ENCODE peak calls at places on chromosomes 1 and 21, in five cellular contexts. One of them, this sample, is unnamed.
A peak's percentile ranks its signal among the peaks of the same experiment; 100 is the strongest.

GRCh38 chr1:149849947-149850360 is 49.4 kb upstream of the BOLA1 start:
- DNase-seq in fibroblast of mammary gland: peak; percentile 10
- DNase-seq in dorsolateral prefrontal cortex: no peak
- DNase-seq in epithelial cell of esophagus: peak; percentile 19
- DNase-seq in fibroblast of pulmonary artery: no peak
- DNase-seq in this sample: peak; percentile 35

GRCh38 chr1:71351438-71351837 is 270.6 kb upstream of the ZRANB2 start:
- DNase-seq in fibroblast of mammary gland: peak; percentile 79
- DNase-seq in dorsolateral prefrontal cortex: no peak
- DNase-seq in epithelial cell of esophagus: peak; percentile 70
- DNase-seq in fibroblast of pulmonary artery: peak; percentile 92
- DNase-seq in this sample: no peak

GRCh38 chr1:213244664-213245091 is 193.6 kb downstream of the RPS6KC1 start:
- DNase-seq in fibroblast of mammary gland: peak; percentile 68
- DNase-seq in dorsolateral prefrontal cortex: no peak
- DNase-seq in epithelial cell of esophagus: peak; percentile 60
- DNase-seq in fibroblast of pulmonary artery: peak; percentile 77
- DNase-seq in this sample: no peak

GRCh38 chr1:215417122-215417521 is 150.0 kb upstream of the KCTD3 start:
- DNase-seq in fibroblast of mammary gland: peak; percentile 46
- DNase-seq in dorsolateral prefrontal cortex: no peak
- DNase-seq in epithelial cell of esophagus: peak; percentile 32
- DNase-seq in fibroblast of pulmonary artery: no peak
- DNase-seq in this sample: no peak

GRCh38 chr21:21714396-21714795 is 716.2 kb downstream of the NCAM2 start:
- DNase-seq in fibroblast of mammary gland: peak; percentile 90
- DNase-seq in dorsolateral prefrontal cortex: no peak
- DNase-seq in epithelial cell of esophagus: no peak
- DNase-seq in fibroblast of pulmonary artery: peak; percentile 68
- DNase-seq in this sample: peak; percentile 16

GRCh38 chr1:96756789-96757188 is 35.2 kb downstream of the PTBP2 start:
- DNase-seq in fibroblast of mammary gland: peak; percentile 11
- DNase-seq in dorsolateral prefrontal cortex: no peak
- DNase-seq in epithelial cell of esophagus: peak; percentile 1
- DNase-seq in fibroblast of pulmonary artery: peak; percentile 16
- DNase-seq in this sample: no peak

GRCh38 chr21:45875881-45876280 is 105.7 kb upstream of the COL6A1 start:
- DNase-seq in fibroblast of mammary gland: no peak
- DNase-seq in dorsolateral prefrontal cortex: peak; percentile 22
- DNase-seq in epithelial cell of esophagus: no peak
- DNase-seq in fibroblast of pulmonary artery: no peak
- DNase-seq in this sample: no peak

GRCh38 chr1:54297596-54298283 is 97.8 kb downstream of the MRPL37 start:
- DNase-seq in fibroblast of mammary gland: no peak
- DNase-seq in dorsolateral prefrontal cortex: peak; percentile 79
- DNase-seq in epithelial cell of esophagus: no peak
- DNase-seq in fibroblast of pulmonary artery: peak; percentile 31
- DNase-seq in this sample: no peak

GRCh38 chr1:21050031-21050430 is 126.7 kb downstream of the EIF4G3 start:
- DNase-seq in fibroblast of mammary gland: peak; percentile 79
- DNase-seq in dorsolateral prefrontal cortex: no peak
- DNase-seq in epithelial cell of esophagus: no peak
- DNase-seq in fibroblast of pulmonary artery: peak; percentile 81
- DNase-seq in this sample: no peak

GRCh38 chr1:193040011-193040410 is 19.1 kb downstream of the UCHL5 start:
- DNase-seq in fibroblast of mammary gland: no peak
- DNase-seq in dorsolateral prefrontal cortex: no peak
- DNase-seq in epithelial cell of esophagus: no peak
- DNase-seq in fibroblast of pulmonary artery: no peak
- DNase-seq in this sample: no peak

GRCh38 chr1:89905391-89906058 is 84.7 kb downstream of the LRRC8D start:
- DNase-seq in fibroblast of mammary gland: peak; percentile 41
- DNase-seq in dorsolateral prefrontal cortex: no peak
- DNase-seq in epithelial cell of esophagus: no peak
- DNase-seq in fibroblast of pulmonary artery: no peak
- DNase-seq in this sample: no peak

GRCh38 chr1:198939946-198940345 is 301.1 kb downstream of the PTPRC start:
- DNase-seq in fibroblast of mammary gland: no peak
- DNase-seq in dorsolateral prefrontal cortex: no peak
- DNase-seq in epithelial cell of esophagus: no peak
- DNase-seq in fibroblast of pulmonary artery: no peak
- DNase-seq in this sample: no peak

GRCh38 chr1:97668945-97669344 is 251.9 kb downstream of the DPYD start:
- DNase-seq in fibroblast of mammary gland: peak; percentile 67
- DNase-seq in dorsolateral prefrontal cortex: no peak
- DNase-seq in epithelial cell of esophagus: peak; percentile 58
- DNase-seq in fibroblast of pulmonary artery: peak; percentile 60
- DNase-seq in this sample: peak; percentile 35

GRCh38 chr1:111944121-111944785 is 45.2 kb downstream of the KCND3 start:
- DNase-seq in fibroblast of mammary gland: no peak
- DNase-seq in dorsolateral prefrontal cortex: no peak
- DNase-seq in epithelial cell of esophagus: no peak
- DNase-seq in fibroblast of pulmonary artery: no peak
- DNase-seq in this sample: no peak

GRCh38 chr1:205240118-205240517 is 12.4 kb downstream of the TMCC2 start:
- DNase-seq in fibroblast of mammary gland: no peak
- DNase-seq in dorsolateral prefrontal cortex: no peak
- DNase-seq in epithelial cell of esophagus: no peak
- DNase-seq in fibroblast of pulmonary artery: no peak
- DNase-seq in this sample: no peak

GRCh38 chr1:227453962-227454361 is 109.4 kb upstream of the ZNF678 start:
- DNase-seq in fibroblast of mammary gland: no peak
- DNase-seq in dorsolateral prefrontal cortex: no peak
- DNase-seq in epithelial cell of esophagus: no peak
- DNase-seq in fibroblast of pulmonary artery: no peak
- DNase-seq in this sample: no peak

GRCh38 chr21:37366488-37367300 is at the start of gene DYRK1A:
- DNase-seq in fibroblast of mammary gland: peak; percentile 99
- DNase-seq in dorsolateral prefrontal cortex: peak; percentile 98
- DNase-seq in epithelial cell of esophagus: peak; percentile 99
- DNase-seq in fibroblast of pulmonary artery: peak; percentile 100
- DNase-seq in this sample: peak; percentile 98

GRCh38 chr1:97277891-97278662 is 556.5 kb downstream of the PTBP2 start:
- DNase-seq in fibroblast of mammary gland: peak; percentile 93
- DNase-seq in dorsolateral prefrontal cortex: no peak
- DNase-seq in epithelial cell of esophagus: peak; percentile 92
- DNase-seq in fibroblast of pulmonary artery: peak; percentile 87
- DNase-seq in this sample: peak; percentile 62

GRCh38 chr1:5649795-5650194 is 342.4 kb downstream of the NPHP4 start:
- DNase-seq in fibroblast of mammary gland: no peak
- DNase-seq in dorsolateral prefrontal cortex: no peak
- DNase-seq in epithelial cell of esophagus: no peak
- DNase-seq in fibroblast of pulmonary artery: no peak
- DNase-seq in this sample: no peak

GRCh38 chr1:8321612-8322011 is 3.7 kb downstream of the SLC45A1 start:
- DNase-seq in fibroblast of mammary gland: no peak
- DNase-seq in dorsolateral prefrontal cortex: no peak
- DNase-seq in epithelial cell of esophagus: no peak
- DNase-seq in fibroblast of pulmonary artery: no peak
- DNase-seq in this sample: no peak
- TF ChIP-seq CTCF in fibroblast of mammary gland: no peak
- TF ChIP-seq CTCF in dorsolateral prefrontal cortex: no peak
- TF ChIP-seq CTCF in epithelial cell of esophagus: no peak
- TF ChIP-seq CTCF in fibroblast of pulmonary artery: no peak
- TF ChIP-seq CTCF in this sample: no peak

GRCh38 chr1:162565460-162565859 is 3.9 kb downstream of the UAP1 start:
- DNase-seq in fibroblast of mammary gland: no peak
- DNase-seq in dorsolateral prefrontal cortex: no peak
- DNase-seq in epithelial cell of esophagus: no peak
- DNase-seq in fibroblast of pulmonary artery: no peak
- DNase-seq in this sample: no peak

GRCh38 chr1:162566870-162567269 is 5.3 kb downstream of the UAP1 start:
- DNase-seq in fibroblast of mammary gland: no peak
- DNase-seq in dorsolateral prefrontal cortex: no peak
- DNase-seq in epithelial cell of esophagus: no peak
- DNase-seq in fibroblast of pulmonary artery: no peak
- DNase-seq in this sample: no peak

GRCh38 chr1:162561616-162562451 is at the start of gene UAP1:
- DNase-seq in fibroblast of mammary gland: no peak
- DNase-seq in dorsolateral prefrontal cortex: no peak
- DNase-seq in epithelial cell of esophagus: peak; percentile 16
- DNase-seq in fibroblast of pulmonary artery: no peak
- DNase-seq in this sample: no peak

GRCh38 chr1:162562452-162562828 is 918 bp downstream of the UAP1 start:
- DNase-seq in fibroblast of mammary gland: peak; percentile 84
- DNase-seq in dorsolateral prefrontal cortex: no peak
- DNase-seq in epithelial cell of esophagus: peak; percentile 84
- DNase-seq in fibroblast of pulmonary artery: peak; percentile 72
- DNase-seq in this sample: no peak

GRCh38 chr1:162564762-162565218 is 3.3 kb downstream of the UAP1 start:
- DNase-seq in fibroblast of mammary gland: peak; percentile 34
- DNase-seq in dorsolateral prefrontal cortex: no peak
- DNase-seq in epithelial cell of esophagus: peak; percentile 18
- DNase-seq in fibroblast of pulmonary artery: peak; percentile 29
- DNase-seq in this sample: no peak
- TF ChIP-seq CTCF in fibroblast of mammary gland: no peak
- TF ChIP-seq CTCF in dorsolateral prefrontal cortex: no peak
- TF ChIP-seq CTCF in epithelial cell of esophagus: no peak
- TF ChIP-seq CTCF in fibroblast of pulmonary artery: no peak
- TF ChIP-seq CTCF in this sample: no peak

DNA sequence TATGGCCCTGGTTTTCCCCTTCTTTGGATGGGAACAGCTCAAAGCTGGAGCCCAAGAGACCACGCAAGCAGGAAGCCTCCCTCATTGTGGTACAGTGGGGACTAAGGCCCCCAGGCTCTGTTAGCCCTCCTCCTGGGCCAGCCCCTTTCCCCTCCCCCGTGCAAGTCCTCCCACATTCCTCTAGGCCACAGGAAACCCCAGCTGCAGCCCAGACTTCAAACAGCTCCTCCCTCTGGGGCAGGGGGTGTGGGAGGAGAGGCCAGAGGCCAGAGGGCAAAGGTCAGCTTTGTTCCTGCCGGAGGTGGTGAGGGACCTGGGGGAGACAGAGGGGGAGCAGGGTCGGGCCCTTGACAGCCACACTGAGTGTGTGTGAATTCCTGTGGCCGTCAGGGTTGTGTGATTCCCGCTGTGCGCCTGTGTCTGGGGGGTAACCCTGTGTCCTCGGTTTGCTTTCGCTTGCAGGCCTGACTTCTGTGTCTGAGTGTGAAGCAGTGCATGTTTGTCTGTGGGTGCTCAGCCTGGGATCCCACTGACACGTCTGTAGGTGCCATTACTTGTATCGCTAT is 3.4 kb upstream of the AHDC1 start:
- DNase-seq in fibroblast of mammary gland: no peak
- DNase-seq in dorsolateral prefrontal cortex: no peak
- DNase-seq in epithelial cell of esophagus: no peak
- DNase-seq in fibroblast of pulmonary artery: peak; percentile 56
- DNase-seq in this sample: no peak
- TF ChIP-seq CTCF in fibroblast of mammary gland: no peak
- TF ChIP-seq CTCF in dorsolateral prefrontal cortex: no peak
- TF ChIP-seq CTCF in epithelial cell of esophagus: no peak
- TF ChIP-seq CTCF in fibroblast of pulmonary artery: no peak
- TF ChIP-seq CTCF in this sample: no peak

GRCh38 chr1:13517193-13517812 is 3.5 kb upstream of the LRRC38 start:
- DNase-seq in fibroblast of mammary gland: peak; percentile 15
- DNase-seq in dorsolateral prefrontal cortex: no peak
- DNase-seq in epithelial cell of esophagus: no peak
- DNase-seq in fibroblast of pulmonary artery: peak; percentile 20
- DNase-seq in this sample: no peak
- TF ChIP-seq CTCF in fibroblast of mammary gland: peak; percentile 37
- TF ChIP-seq CTCF in dorsolateral prefrontal cortex: peak; percentile 57
- TF ChIP-seq CTCF in epithelial cell of esophagus: peak; percentile 23
- TF ChIP-seq CTCF in fibroblast of pulmonary artery: peak; percentile 34
- TF ChIP-seq CTCF in this sample: peak; percentile 56

DNA sequence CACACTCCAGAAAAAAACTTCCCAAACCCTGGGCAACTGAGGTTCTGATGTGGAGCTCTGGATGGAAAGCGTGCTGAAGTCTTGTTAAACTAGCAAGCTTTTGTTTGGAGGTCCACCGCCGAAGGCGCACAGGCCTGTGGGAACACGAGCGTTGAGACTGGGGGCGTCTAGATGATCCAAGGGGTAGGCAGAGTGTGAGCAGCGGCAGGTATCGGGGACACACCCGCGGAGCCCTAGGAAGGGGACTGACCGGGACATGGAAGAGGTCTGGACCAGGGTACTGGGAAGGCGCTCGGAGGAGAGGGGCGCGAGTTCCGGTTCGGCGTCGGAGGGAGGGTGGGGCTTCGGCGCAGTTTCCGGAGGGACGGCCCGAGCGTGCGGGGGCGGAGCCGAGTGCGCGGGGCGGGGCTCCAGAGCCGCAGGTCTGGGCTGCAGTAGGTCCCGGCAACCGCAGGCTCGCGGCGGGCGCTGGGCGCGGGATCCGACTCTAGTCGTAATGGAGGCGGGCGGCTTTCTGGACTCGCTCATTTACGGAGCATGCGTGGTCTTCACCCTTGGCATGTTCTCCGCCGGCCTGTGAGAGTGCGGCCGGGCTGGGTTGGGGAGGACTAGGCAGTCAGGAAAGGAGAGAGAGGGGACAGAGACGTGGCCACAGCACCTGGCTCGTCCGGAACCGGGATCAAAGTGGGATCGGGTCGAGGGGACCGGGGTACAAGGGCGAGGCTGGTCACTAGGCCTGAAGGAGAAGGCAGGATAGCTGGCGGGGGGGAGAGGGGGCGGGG is at the start of gene SLC50A1:
- DNase-seq in fibroblast of mammary gland: peak; percentile 86
- DNase-seq in dorsolateral prefrontal cortex: peak; percentile 95
- DNase-seq in epithelial cell of esophagus: peak; percentile 96
- DNase-seq in fibroblast of pulmonary artery: peak; percentile 95
- DNase-seq in this sample: peak; percentile 88
- TF ChIP-seq CTCF in fibroblast of mammary gland: no peak
- TF ChIP-seq CTCF in dorsolateral prefrontal cortex: peak; percentile 48
- TF ChIP-seq CTCF in epithelial cell of esophagus: peak; percentile 26
- TF ChIP-seq CTCF in fibroblast of pulmonary artery: no peak
- TF ChIP-seq CTCF in this sample: peak; percentile 44

GRCh38 chr1:17885663-17886062 is 130.5 kb downstream of the ACTL8 start:
- DNase-seq in fibroblast of mammary gland: no peak
- DNase-seq in dorsolateral prefrontal cortex: no peak
- DNase-seq in epithelial cell of esophagus: no peak
- DNase-seq in fibroblast of pulmonary artery: no peak
- DNase-seq in this sample: no peak
- TF ChIP-seq CTCF in fibroblast of mammary gland: no peak
- TF ChIP-seq CTCF in dorsolateral prefrontal cortex: no peak
- TF ChIP-seq CTCF in epithelial cell of esophagus: no peak
- TF ChIP-seq CTCF in fibroblast of pulmonary artery: no peak
- TF ChIP-seq CTCF in this sample: no peak

GRCh38 chr1:182520746-182521145 is 68.3 kb downstream of the RNASEL start:
- DNase-seq in fibroblast of mammary gland: peak; percentile 72
- DNase-seq in dorsolateral prefrontal cortex: no peak
- DNase-seq in epithelial cell of esophagus: peak; percentile 46
- DNase-seq in fibroblast of pulmonary artery: peak; percentile 36
- DNase-seq in this sample: peak; percentile 1

GRCh38 chr1:182527680-182528079 is 61.4 kb downstream of the RNASEL start:
- DNase-seq in fibroblast of mammary gland: peak; percentile 3
- DNase-seq in dorsolateral prefrontal cortex: no peak
- DNase-seq in epithelial cell of esophagus: peak; percentile 7
- DNase-seq in fibroblast of pulmonary artery: no peak
- DNase-seq in this sample: no peak

GRCh38 chr1:182525342-182525741 is 63.7 kb downstream of the RNASEL start:
- DNase-seq in fibroblast of mammary gland: no peak
- DNase-seq in dorsolateral prefrontal cortex: no peak
- DNase-seq in epithelial cell of esophagus: no peak
- DNase-seq in fibroblast of pulmonary artery: no peak
- DNase-seq in this sample: no peak
- TF ChIP-seq CTCF in fibroblast of mammary gland: no peak
- TF ChIP-seq CTCF in dorsolateral prefrontal cortex: no peak
- TF ChIP-seq CTCF in epithelial cell of esophagus: no peak
- TF ChIP-seq CTCF in fibroblast of pulmonary artery: no peak
- TF ChIP-seq CTCF in this sample: no peak

This sample was measured in foreskin keratinocyte.